ENCODE peak calls at places on chromosome 13, in eight cellular contexts. R, B, N, K, J, Q, X and U are unnamed samples.

GRCh38 chr13:77056382-77056781 is 29.4 kb upstream of the FBXL3 start:
- DNase-seq in R (no peak), B (no peak), N (no peak), K (no peak), J (no peak), Q (no peak), X (no peak), U (no peak)

GRCh38 chr13:99892189-99892588 is 79.4 kb downstream of the ZIC5 start:
- DNase-seq in R (no peak), B (no peak), N (no peak), K (no peak), J (no peak), Q (no peak), X (no peak), U (no peak)

GRCh38 chr13:71964491-71965108 is 97.6 kb upstream of the DACH1 start:
- DNase-seq in R (no peak), B (no peak), N (no peak), K (no peak), J (no peak), Q (no peak), X (no peak), U (no peak)

GRCh38 chr13:23447927-23448326 is 14.4 kb upstream of the SACS start:
- DNase-seq in R (no peak), B (no peak), N (no peak), K (peak; percentile 88), J (peak; percentile 67), Q (no peak), X (peak; percentile 89), U (no peak)

GRCh38 chr13:98960331-98961203 is 17.3 kb downstream of the DOCK9 start:
- DNase-seq in R (no peak), B (no peak), N (no peak), K (no peak), J (peak; percentile 42), Q (no peak), X (no peak), U (no peak)

GRCh38 chr13:26236306-26236705 is 14.2 kb upstream of the RNF6 start:
- DNase-seq in R (no peak), B (no peak), N (no peak), K (no peak), J (no peak), Q (no peak), X (no peak), U (no peak)

GRCh38 chr13:49594576-49594975 is 9.2 kb upstream of the RCBTB1 start:
- DNase-seq in R (no peak), B (no peak), N (no peak), K (no peak), J (no peak), Q (no peak), X (peak; percentile 27), U (no peak)

GRCh38 chr13:114151031-114151430 is 18.6 kb upstream of the RASA3 start:
- DNase-seq in R (no peak), B (no peak), N (no peak), K (no peak), J (no peak), Q (no peak), X (no peak), U (no peak)

GRCh38 chr13:72379581-72379980 is 347.8 kb downstream of the MZT1 start:
- DNase-seq in R (no peak), B (no peak), N (no peak), K (no peak), J (no peak), Q (no peak), X (no peak), U (no peak)

GRCh38 chr13:75226092-75226491 is 255.9 kb downstream of the TBC1D4 start:
- DNase-seq in R (no peak), B (no peak), N (no peak), K (no peak), J (no peak), Q (no peak), X (no peak), U (no peak)

GRCh38 chr13:21541271-21541670 is 62.7 kb downstream of the MICU2 start:
- DNase-seq in R (no peak), B (no peak), N (no peak), K (no peak), J (no peak), Q (no peak), X (no peak), U (no peak)

GRCh38 chr13:101708115-101708514 is 255.6 kb downstream of the ITGBL1 start:
- DNase-seq in R (no peak), B (no peak), N (no peak), K (no peak), J (no peak), Q (no peak), X (no peak), U (no peak)

GRCh38 chr13:99688776-99689175 is 187.5 kb downstream of the TM9SF2 start:
- DNase-seq in R (no peak), B (no peak), N (no peak), K (no peak), J (no peak), Q (no peak), X (no peak), U (no peak)

GRCh38 chr13:101397742-101398141 is 18.6 kb downstream of the NALCN start:
- DNase-seq in R (no peak), B (no peak), N (no peak), K (peak; percentile 57), J (peak; percentile 8), Q (no peak), X (peak; percentile 96), U (no peak)

GRCh38 chr13:92362717-92363116 is 863.9 kb upstream of the GPC6 start:
- DNase-seq in R (no peak), B (no peak), N (no peak), K (peak; percentile 7), J (peak; percentile 72), Q (no peak), X (no peak), U (no peak)

GRCh38 chr13:79128158-79128557 is 277.9 kb downstream of the RBM26 start:
- DNase-seq in R (no peak), B (no peak), N (no peak), K (peak; percentile 2), J (peak; percentile 67), Q (no peak), X (no peak), U (no peak)

GRCh38 chr13:100535401-100536135 is 53.0 kb downstream of the GGACT start:
- DNase-seq in R (no peak), B (no peak), N (no peak), K (peak; percentile 76), J (peak; percentile 67), Q (no peak), X (peak; percentile 21), U (no peak)

GRCh38 chr13:98273824-98274786 is 97.0 kb upstream of the RNF113B start:
- DNase-seq in R (no peak), B (no peak), N (no peak), K (no peak), J (no peak), Q (no peak), X (no peak), U (no peak)

GRCh38 chr13:49669735-49670309 is 21.5 kb downstream of the EBPL start:
- DNase-seq in R (no peak), B (peak; percentile 50), N (peak; percentile 33), K (peak; percentile 84), J (peak; percentile 78), Q (peak; percentile 18), X (peak; percentile 83), U (no peak)

GRCh38 chr13:26469602-26470001 is 87.9 kb upstream of the WASF3 start:
- DNase-seq in R (no peak), B (no peak), N (no peak), K (no peak), J (no peak), Q (no peak), X (no peak), U (no peak)

GRCh38 chr13:97448503-97449251 is 14.7 kb downstream of the RAP2A start:
- DNase-seq in R (no peak), B (no peak), N (no peak), K (no peak), J (no peak), Q (no peak), X (no peak), U (no peak)

GRCh38 chr13:33125821-33126570 is 109.8 kb downstream of the KL start:
- DNase-seq in R (peak; percentile 61), B (no peak), N (peak; percentile 41), K (peak; percentile 95), J (peak; percentile 95), Q (peak; percentile 77), X (peak; percentile 97), U (peak; percentile 87)
- H3K4me3 ChIP-seq in R (peak overlapping the region; percentile 36), B (no peak overlapping the region), N (peak overlapping the region; percentile 21), K (no peak overlapping the region), J (no peak overlapping the region), Q (no peak overlapping the region), X (no peak overlapping the region), U (no peak overlapping the region)

GRCh38 chr13:87259479-87260083 is 411.6 kb upstream of the SLITRK5 start:
- DNase-seq in R (no peak), B (peak; percentile 46), N (no peak), K (no peak), J (no peak), Q (no peak), X (no peak), U (no peak)
- TF ChIP-seq CTCF in R (peak; percentile 24), B (peak; percentile 68), N (peak; percentile 14), K (peak; percentile 16), J (no peak), Q (peak; percentile 13), X (no peak), U (no peak)

DNA sequence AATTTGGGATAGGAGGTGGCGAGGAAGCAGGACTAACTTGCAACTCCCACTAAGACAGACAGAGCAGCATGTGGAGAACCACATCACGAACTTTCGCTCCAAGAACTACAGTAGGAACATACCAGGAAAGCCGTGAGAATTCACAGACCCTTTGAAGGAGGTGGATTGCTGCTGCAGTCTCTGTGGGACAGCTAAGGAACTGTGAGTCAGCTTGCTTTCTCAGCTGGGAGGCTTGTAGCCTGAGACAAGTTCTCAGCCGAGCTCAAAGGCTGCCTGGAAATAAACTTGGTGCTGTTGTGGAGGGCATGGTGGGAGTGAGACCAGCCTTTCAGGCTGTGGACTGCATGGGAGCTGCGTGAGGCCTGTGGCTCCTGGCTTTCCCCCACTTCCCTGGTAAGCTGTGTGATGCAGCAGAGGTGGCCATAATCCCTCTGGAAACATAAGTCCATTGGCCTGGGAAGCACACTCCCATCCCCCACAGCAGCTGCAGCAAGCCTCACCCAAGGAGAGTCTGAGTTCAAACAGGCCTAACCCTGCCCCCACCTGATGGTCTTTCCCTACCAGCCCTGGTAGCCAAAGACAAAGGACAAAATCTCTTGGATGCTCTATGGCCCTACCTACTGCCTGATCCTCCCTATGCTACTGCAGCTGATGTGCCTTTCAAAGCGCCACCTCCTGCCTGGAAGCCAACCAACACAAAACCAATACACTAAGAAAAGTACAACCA is 441.1 kb upstream of the HTR2A start:
- DNase-seq in R (no peak), B (no peak), N (no peak), K (peak; percentile 79), J (peak; percentile 73), Q (no peak), X (peak; percentile 81), U (peak; percentile 80)
- H3K4me3 ChIP-seq in R (no peak overlapping the region), B (no peak overlapping the region), N (no peak overlapping the region), K (no peak overlapping the region), J (no peak overlapping the region), Q (no peak overlapping the region), X (no peak overlapping the region), U (peak overlapping the region; percentile 8)

DNA sequence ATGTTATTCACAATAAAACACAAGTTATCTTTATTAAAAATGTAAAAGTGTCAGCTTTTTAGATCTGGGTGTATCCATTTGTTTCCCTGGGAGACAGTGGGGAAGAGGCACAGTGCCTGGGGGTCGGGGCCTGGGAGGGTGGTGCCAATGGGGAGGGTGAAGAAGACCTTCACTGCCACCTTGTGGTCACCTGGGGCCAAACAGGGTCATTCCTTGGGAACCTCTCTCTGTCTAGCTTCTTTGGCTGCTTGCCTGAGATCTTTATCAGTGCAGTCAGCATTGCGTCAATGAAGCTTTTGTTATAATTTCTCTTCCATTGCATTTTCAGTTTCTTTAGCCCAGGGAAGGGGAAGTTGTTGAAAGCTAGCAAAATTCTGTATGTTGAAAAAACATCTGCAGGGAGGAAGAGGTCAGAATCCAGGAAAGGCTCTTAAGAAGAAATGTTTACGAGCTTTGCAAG is 39.1 kb downstream of the PCDH8 start:
- DNase-seq in R (peak; percentile 33), B (peak; percentile 60), N (peak; percentile 42), K (peak; percentile 60), J (peak; percentile 48), Q (peak; percentile 36), X (peak; percentile 8), U (no peak)
- TF ChIP-seq CTCF in R (peak; percentile 66), B (peak; percentile 89), N (peak; percentile 69), K (peak; percentile 33), J (peak; percentile 10), Q (peak; percentile 40), X (no peak), U (peak; percentile 19)